ENCODE peak calls at places on chromosomes 16 and 17, in five cellular contexts. V is fibroblast of lung, Q is uterus, D is ascending aorta, U is HAP-1. R is an unnamed sample.

GRCh38 chr17:50584116-50584515 is 23.6 kb downstream of the CACNA1G start:
- DNase-seq in V (no peak), Q (no peak), D (no peak), U (no peak), R (no peak)

GRCh38 chr16:58843675-58844074 is 109.6 kb upstream of the GOT2 start:
- DNase-seq in V (peak; percentile 49), Q (no peak), D (no peak), U (no peak), R (peak; percentile 18)

GRCh38 chr17:18144261-18144660 is 35.7 kb downstream of the MYO15A start:
- DNase-seq in V (no peak), Q (no peak), D (no peak), U (no peak), R (no peak)

GRCh38 chr17:81142301-81143199 is 22.8 kb upstream of the PVALEF start:
- DNase-seq in V (peak; percentile 69), Q (peak; percentile 68), D (no peak), U (peak; percentile 87), R (peak; percentile 56)

GRCh38 chr17:70074991-70075390 is at the start of gene KCNJ16:
- DNase-seq in V (no peak), Q (no peak), D (no peak), U (no peak), R (no peak)

GRCh38 chr17:58338907-58339774 is 10.5 kb upstream of the TSPOAP1 start:
- DNase-seq in V (peak; percentile 70), Q (no peak), D (peak; percentile 39), U (peak; percentile 20), R (peak; percentile 61)

GRCh38 chr17:79087428-79088143 is 13.0 kb downstream of the ENGASE start:
- DNase-seq in V (peak; percentile 39), Q (peak; percentile 72), D (no peak), U (peak; percentile 84), R (peak; percentile 33)

GRCh38 chr16:72877374-72878028 is 170.4 kb downstream of the ZFHX3 start:
- DNase-seq in V (peak; percentile 69), Q (no peak), D (no peak), U (peak; percentile 27), R (peak; percentile 67)

GRCh38 chr17:46031920-46032319 is 32.9 kb downstream of the STH start:
- DNase-seq in V (no peak), Q (no peak), D (no peak), U (no peak), R (no peak)

GRCh38 chr17:50423553-50424159 is 2.4 kb upstream of the ACSF2 start:
- DNase-seq in V (peak; percentile 94), Q (peak; percentile 26), D (no peak), U (peak; percentile 40), R (no peak)

GRCh38 chr16:19636436-19637267 is 81.1 kb downstream of the VPS35L start:
- DNase-seq in V (peak; percentile 26), Q (no peak), D (no peak), U (no peak), R (no peak)

GRCh38 chr17:17492562-17492961 is 3.6 kb downstream of the RASD1 start:
- DNase-seq in V (no peak), Q (no peak), D (no peak), U (no peak), R (no peak)

GRCh38 chr17:78589031-78589675 is 12.0 kb upstream of the DNAH17 start:
- DNase-seq in V (no peak), Q (no peak), D (no peak), U (no peak), R (no peak)

GRCh38 chr17:81537343-81537855 is 9.2 kb downstream of the FSCN2 start:
- DNase-seq in V (no peak), Q (no peak), D (no peak), U (peak; percentile 60), R (no peak)

GRCh38 chr17:13030459-13031305 is 12.9 kb upstream of the ELAC2 start:
- DNase-seq in V (peak; percentile 72), Q (no peak), D (no peak), U (peak; percentile 53), R (no peak)

GRCh38 chr16:85709766-85710423 is 21.1 kb upstream of the GINS2 start:
- DNase-seq in V (no peak), Q (no peak), D (no peak), U (no peak), R (no peak)

GRCh38 chr17:48439875-48440505 is 10.0 kb upstream of the SKAP1 start:
- DNase-seq in V (peak; percentile 34), Q (no peak), D (no peak), U (no peak), R (no peak)

GRCh38 chr17:42055496-42055895 is 5.1 kb upstream of the C17orf113 start:
- DNase-seq in V (no peak), Q (no peak), D (no peak), U (no peak), R (no peak)

GRCh38 chr16:52408197-52408845 is 138.6 kb downstream of the TOX3 start:
- DNase-seq in V (peak; percentile 76), Q (no peak), D (no peak), U (no peak), R (no peak)

GRCh38 chr17:33126086-33126485 is 134.4 kb downstream of the SPACA3 start:
- DNase-seq in V (no peak), Q (no peak), D (no peak), U (no peak), R (no peak)

GRCh38 chr17:82449136-82449882 is 1.2 kb downstream of the CYBC1 start:
- DNase-seq in V (no peak), Q (no peak), D (peak; percentile 29), U (no peak), R (no peak)

GRCh38 chr17:42002792-42003301 is 14.4 kb downstream of the DNAJC7 start:
- DNase-seq in V (no peak), Q (no peak), D (no peak), U (no peak), R (no peak)

GRCh38 chr17:42313773-42314566 is 25.7 kb downstream of the STAT5A start:
- DNase-seq in V (no peak), Q (no peak), D (no peak), U (no peak), R (no peak)

GRCh38 chr16:84362410-84362809 is 5.9 kb upstream of the ATP2C2 start:
- DNase-seq in V (no peak), Q (no peak), D (no peak), U (no peak), R (no peak)

GRCh38 chr16:69772560-69773254 is 10.6 kb downstream of the WWP2 start:
- DNase-seq in V (no peak), Q (no peak), D (no peak), U (no peak), R (no peak)

GRCh38 chr16:86702824-86703588 is 124.7 kb downstream of the FOXL1 start:
- DNase-seq in V (no peak), Q (no peak), D (no peak), U (no peak), R (no peak)

GRCh38 chr16:34054137-34054536 is 594.7 kb downstream of the TP53TG3F start:
- DNase-seq in V (no peak), Q (no peak), D (no peak), U (no peak), R (no peak)

GRCh38 chr17:50866261-50866949 is at the start of gene TOB1:
- DNase-seq in V (peak; percentile 94), Q (peak; percentile 98), D (peak; percentile 92), U (peak; percentile 98), R (peak; percentile 85)

GRCh38 chr16:27426423-27427408 is 24.7 kb downstream of the IL21R start:
- DNase-seq in V (peak; percentile 88), Q (no peak), D (no peak), U (peak; percentile 58), R (peak; percentile 27)

GRCh38 chr16:15415411-15416070 is 18.8 kb upstream of the BMERB1 start:
- DNase-seq in V (no peak), Q (no peak), D (no peak), U (no peak), R (no peak)

GRCh38 chr16:6345090-6345489 is 987.6 kb upstream of the RBFOX1 start:
- DNase-seq in V (no peak), Q (no peak), D (no peak), U (no peak), R (no peak)

GRCh38 chr17:50946223-50946890 is 80.2 kb upstream of the TOB1 start:
- DNase-seq in V (no peak), Q (no peak), D (no peak), U (no peak), R (no peak)

GRCh38 chr17:78176548-78177025 is 8.2 kb downstream of the SYNGR2 start:
- DNase-seq in V (peak; percentile 38), Q (peak; percentile 68), D (no peak), U (peak; percentile 81), R (peak; percentile 30)

DNA sequence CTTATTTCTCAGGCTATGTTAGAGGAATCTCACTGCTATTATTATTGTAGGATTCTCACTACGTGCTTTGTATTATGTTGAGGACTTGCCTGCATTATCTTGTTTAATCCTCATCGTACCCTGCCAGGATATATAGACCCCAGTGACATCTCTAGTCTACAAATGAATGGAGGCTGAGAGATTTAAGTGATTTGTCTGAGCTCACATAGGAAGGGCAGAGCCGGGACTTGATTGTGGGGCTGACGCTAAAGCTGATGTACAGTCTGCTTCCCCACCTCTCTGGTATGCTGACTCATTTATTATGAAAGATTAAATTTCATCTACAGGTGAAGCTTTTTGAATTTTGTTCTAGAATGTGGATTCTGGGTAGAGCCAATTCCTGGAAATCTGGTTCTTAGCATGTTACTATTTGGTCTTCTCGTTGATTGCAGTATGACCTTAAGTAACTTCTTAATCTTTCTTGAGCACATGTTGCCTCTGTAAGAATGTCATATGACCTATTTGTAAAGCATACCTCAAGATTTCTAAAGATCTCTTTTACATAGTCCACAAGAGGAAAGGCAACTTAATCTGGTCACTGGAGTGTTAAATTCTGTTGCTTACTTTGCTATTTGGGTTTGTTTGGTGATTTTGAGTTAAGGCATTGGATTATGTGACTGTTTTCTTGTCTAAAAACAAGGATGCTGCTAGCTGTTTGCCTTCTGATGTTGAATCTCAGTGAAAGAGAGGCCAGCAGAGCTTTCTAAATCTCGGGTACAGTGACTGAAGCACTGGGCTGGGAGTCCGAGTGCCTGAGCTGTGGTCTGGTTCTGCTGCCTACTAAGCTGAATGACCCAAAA is 12.4 kb downstream of the METTL9 start:
- DNase-seq in V (no peak), Q (no peak), D (no peak), U (peak; percentile 62), R (no peak)
- H3K4me1 ChIP-seq in V (peaks cover 3% of the 10 kb centered on the region), Q (no peaks in the 10 kb centered on the region), D (no peaks in the 10 kb centered on the region), U (peaks cover 36% of the 10 kb centered on the region), R (peaks cover 5% of the 10 kb centered on the region)

DNA sequence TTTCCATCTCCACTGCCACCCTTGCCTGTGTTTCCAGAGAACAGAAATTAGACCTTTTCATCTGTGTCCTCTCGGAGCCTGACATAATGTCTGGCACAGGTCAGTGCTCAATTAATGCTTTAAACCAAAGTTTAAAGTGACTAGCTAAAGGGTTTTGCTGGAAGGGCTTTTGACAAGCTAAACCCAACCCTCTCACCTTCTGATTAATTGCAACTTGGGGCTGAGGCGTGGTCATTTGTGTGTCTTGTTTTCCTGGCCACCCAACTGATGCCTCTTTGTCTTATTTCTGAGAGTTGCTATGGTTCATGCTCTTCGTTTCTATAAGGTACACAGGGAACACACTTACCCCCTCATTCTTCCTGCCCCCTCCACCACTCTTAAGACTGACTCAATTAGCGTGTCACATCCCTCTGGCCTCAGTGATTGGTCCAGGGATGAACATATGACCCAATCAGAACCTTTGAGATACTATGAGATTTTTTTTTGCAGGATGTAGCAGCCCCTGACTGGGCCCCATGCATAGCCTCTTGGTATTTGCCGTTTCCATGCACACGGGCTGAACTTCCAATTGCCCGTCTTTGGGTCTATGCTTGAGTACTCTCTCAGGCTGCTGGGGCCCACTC is 15.8 kb upstream of the BRD7 start:
- DNase-seq in V (no peak), Q (no peak), D (no peak), U (no peak), R (no peak)
- H3K4me1 ChIP-seq in V (no peaks in the 10 kb centered on the region), Q (no peaks in the 10 kb centered on the region), D (no peaks in the 10 kb centered on the region), U (no peaks in the 10 kb centered on the region), R (no peaks in the 10 kb centered on the region)

GRCh38 chr16:87855852-87856715 is 13.2 kb downstream of the SLC7A5 start:
- DNase-seq in V (peak; percentile 56), Q (no peak), D (no peak), U (no peak), R (no peak)
- H3K4me1 ChIP-seq in V (peaks cover 16% of the 10 kb centered on the region), Q (no peaks in the 10 kb centered on the region), D (peaks cover 9% of the 10 kb centered on the region), U (peaks cover 20% of the 10 kb centered on the region), R (peaks cover 46% of the 10 kb centered on the region)

GRCh38 chr17:40547079-40547784 is 18.0 kb downstream of the CCR7 start:
- DNase-seq in V (no peak), Q (peak; percentile 14), D (no peak), U (peak; percentile 34), R (no peak)
- H3K4me1 ChIP-seq in V (peaks cover 44% of the 10 kb centered on the region), Q (peaks cover 31% of the 10 kb centered on the region), D (peaks cover 4% of the 10 kb centered on the region), U (no peaks in the 10 kb centered on the region), R (peaks cover 20% of the 10 kb centered on the region)